ENCODE peak calls at places on chromosomes 12 and 14, in six cellular contexts. Q is nephron progenitor cell, L is bronchial epithelial cell, G is GM12865, B is anterior cingulate cortex, T is T-helper 17 cell. U is an unnamed sample.

GRCh38 chr14:71466942-71467341 is 465.3 kb upstream of the RGS6 start:
- DNase-seq in Q (no peak), L (no peak), G (no peak), B (no peak), T (no peak), U (no peak)

GRCh38 chr12:65822732-65823480 is 1.4 kb upstream of the HMGA2 start:
- DNase-seq in Q (peak), L (peak), G (peak), B (no peak), T (no peak), U (peak)

GRCh38 chr14:43411841-43412240 is 1095.2 kb downstream of the FSCB start:
- DNase-seq in Q (no peak), L (no peak), G (no peak), B (no peak), T (no peak), U (no peak)

GRCh38 chr14:96574633-96575191 is 72.5 kb downstream of the PAPOLA start:
- DNase-seq in Q (no peak), L (peak), G (no peak), B (no peak), T (no peak), U (no peak)

GRCh38 chr14:37594238-37594915 is 672 bp downstream of the FOXA1 start:
- DNase-seq in Q (peak), L (peak), G (peak), B (no peak), T (no peak), U (no peak)

GRCh38 chr12:3437986-3438385 is 53.0 kb upstream of the PRMT8 start:
- DNase-seq in Q (no peak), L (no peak), G (no peak), B (no peak), T (no peak), U (no peak)

GRCh38 chr12:54246011-54246641 is 33.8 kb downstream of the CBX5 start:
- DNase-seq in Q (no peak), L (no peak), G (no peak), B (no peak), T (no peak), U (no peak)

GRCh38 chr12:65911321-65911720 is 87.0 kb downstream of the HMGA2 start:
- DNase-seq in Q (no peak), L (peak), G (no peak), B (no peak), T (no peak), U (no peak)

GRCh38 chr14:58533417-58533816 is 104.3 kb upstream of the DACT1 start:
- DNase-seq in Q (peak), L (no peak), G (no peak), B (no peak), T (no peak), U (no peak)

GRCh38 chr12:117825827-117826226 is 143.0 kb downstream of the KSR2 start:
- DNase-seq in Q (no peak), L (no peak), G (no peak), B (no peak), T (no peak), U (no peak)

GRCh38 chr12:30286345-30286926 is 409.2 kb downstream of the IPO8 start:
- DNase-seq in Q (no peak), L (peak), G (peak), B (no peak), T (no peak), U (no peak)

GRCh38 chr12:111056618-111057521 is 136.5 kb upstream of the MYL2 start:
- DNase-seq in Q (no peak), L (peak), G (peak), B (no peak), T (peak), U (peak)

GRCh38 chr14:68140801-68141200 is 321.2 kb downstream of the RAD51B start:
- DNase-seq in Q (no peak), L (no peak), G (no peak), B (no peak), T (no peak), U (no peak)

GRCh38 chr14:92340938-92341337 is 18.0 kb downstream of the SLC24A4 start:
- DNase-seq in Q (no peak), L (no peak), G (peak), B (no peak), T (no peak), U (peak)